ENCODE peak calls at places on chromosomes 2 and 18, in eight cellular contexts. E, A, T, X, L, R, Z and P are unnamed samples.
A peak's percentile ranks its signal among the peaks of the same experiment; 100 is the strongest.

GRCh38 chr2:134086594-134087219 is 167.2 kb upstream of the MGAT5 start:
- DNase-seq in E (no peak), A (no peak), T (no peak), X (no peak), L (no peak), R (no peak), Z (no peak), P (no peak)

GRCh38 chr2:144389151-144389929 is 130.6 kb downstream of the ZEB2 start:
- DNase-seq in E (no peak), A (no peak), T (no peak), X (peak; percentile 61), L (no peak), R (no peak), Z (no peak), P (no peak)

GRCh38 chr2:61658841-61659780 is 121.0 kb upstream of the XPO1 start:
- DNase-seq in E (peak; percentile 40), A (peak; percentile 72), T (peak; percentile 47), X (no peak), L (peak; percentile 27), R (peak; percentile 60), Z (peak; percentile 44), P (peak; percentile 67)

GRCh38 chr18:65091737-65092329 is 659.0 kb upstream of the CDH7 start:
- DNase-seq in E (peak; percentile 1), A (no peak), T (peak; percentile 1), X (no peak), L (no peak), R (no peak), Z (no peak), P (peak; percentile 34)

GRCh38 chr2:206086683-206087350 is 843 bp upstream of the INO80D start:
- DNase-seq in E (no peak), A (no peak), T (peak; percentile 44), X (no peak), L (no peak), R (no peak), Z (peak; percentile 60), P (peak; percentile 58)

GRCh38 chr18:32773187-32773712 is 427 bp upstream of the KLHL14 start:
- DNase-seq in E (no peak), A (no peak), T (no peak), X (no peak), L (no peak), R (no peak), Z (no peak), P (no peak)

GRCh38 chr2:113237604-113238003 is 41.1 kb downstream of the PAX8 start:
- DNase-seq in E (no peak), A (no peak), T (no peak), X (no peak), L (no peak), R (no peak), Z (no peak), P (no peak)

GRCh38 chr2:173401716-173402326 is 47.1 kb downstream of the CDCA7 start:
- DNase-seq in E (no peak), A (no peak), T (no peak), X (no peak), L (no peak), R (no peak), Z (peak; percentile 16), P (no peak)

DNA sequence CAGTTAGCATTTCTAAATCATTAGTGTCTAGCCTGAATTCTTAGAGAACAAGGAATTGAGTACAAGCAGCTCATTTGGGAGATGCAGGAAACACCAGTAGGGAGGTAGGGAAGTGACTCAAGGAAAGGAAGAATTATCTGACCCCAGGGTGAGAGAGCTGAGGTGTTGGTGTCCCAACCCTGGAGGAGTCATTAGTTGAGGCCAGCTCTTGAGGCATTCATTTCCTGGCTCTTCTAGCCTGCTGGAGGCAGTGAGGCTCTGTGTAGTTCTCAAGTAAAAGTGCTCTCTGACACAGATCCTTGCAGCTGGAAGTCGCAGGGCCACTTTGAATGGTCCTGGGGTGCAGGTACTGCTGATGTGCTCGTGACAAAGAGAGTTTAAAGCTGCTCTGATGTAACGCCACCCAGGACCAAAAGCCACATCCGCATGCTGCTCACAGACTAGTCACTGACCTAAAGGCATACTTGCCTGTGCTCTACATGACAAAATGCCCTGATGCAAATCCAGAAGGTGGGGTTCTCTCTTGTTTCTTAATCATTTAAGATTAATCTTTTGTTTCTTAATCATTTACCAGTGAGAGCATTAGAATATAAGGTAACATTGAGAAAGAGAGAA is 299.5 kb upstream of the LYPD1 start:
- DNase-seq in E (no peak), A (no peak), T (no peak), X (no peak), L (no peak), R (no peak), Z (peak; percentile 43), P (no peak)
- TF ChIP-seq MAX in E (no peak), A (no peak), T (no peak), X (no peak), L (no peak), R (no peak), Z (no peak), P (no peak)

GRCh38 chr2:177147834-177148233 is 64.8 kb upstream of the HNRNPA3 start:
- DNase-seq in E (no peak), A (no peak), T (no peak), X (no peak), L (no peak), R (no peak), Z (no peak), P (no peak)

GRCh38 chr2:177149155-177149503 is 63.5 kb upstream of the HNRNPA3 start:
- DNase-seq in E (no peak), A (no peak), T (no peak), X (no peak), L (no peak), R (no peak), Z (no peak), P (no peak)

GRCh38 chr2:177148477-177149154 is 64.0 kb upstream of the HNRNPA3 start:
- DNase-seq in E (peak; percentile 58), A (peak; percentile 61), T (peak; percentile 70), X (peak; percentile 88), L (peak; percentile 45), R (peak; percentile 68), Z (peak; percentile 85), P (peak; percentile 80)

GRCh38 chr2:177143444-177143843 is 69.2 kb upstream of the HNRNPA3 start:
- DNase-seq in E (no peak), A (no peak), T (no peak), X (no peak), L (no peak), R (no peak), Z (peak; percentile 93), P (no peak)

DNA sequence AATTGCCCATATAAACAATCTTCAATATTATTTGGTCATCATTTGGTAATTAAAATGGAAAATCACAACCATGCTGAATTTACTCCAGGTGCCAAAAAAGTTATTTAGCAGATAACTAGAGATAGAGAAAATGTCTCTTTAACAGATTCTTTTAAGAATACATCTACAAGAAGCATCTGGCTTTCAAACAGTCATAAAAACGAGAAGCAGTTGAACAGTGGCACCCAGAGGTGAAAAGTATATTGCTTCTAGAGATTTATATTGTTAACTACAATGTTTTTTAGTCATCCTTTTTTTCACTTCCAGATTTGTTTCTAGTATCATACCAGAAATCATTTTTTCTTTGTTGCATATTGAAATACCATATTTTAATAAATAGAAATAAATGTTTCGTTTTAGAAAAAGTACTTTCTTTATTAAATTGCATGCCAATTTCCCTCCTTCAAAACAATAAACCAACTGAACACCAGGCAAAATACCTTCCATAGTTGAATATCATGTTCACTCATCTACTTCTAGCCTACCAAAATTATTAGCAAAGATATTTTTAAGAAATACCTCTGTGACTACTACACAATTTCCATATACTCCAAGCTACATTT is 65.4 kb upstream of the HNRNPA3 start:
- DNase-seq in E (peak; percentile 48), A (peak; percentile 51), T (peak; percentile 40), X (no peak), L (peak; percentile 40), R (no peak), Z (peak; percentile 83), P (peak; percentile 70)
- TF ChIP-seq MAX in E (no peak), A (no peak), T (no peak), X (no peak), L (no peak), R (no peak), Z (no peak), P (no peak)

GRCh38 chr18:47993409-47993808 is 63.0 kb upstream of the SMAD2 start:
- DNase-seq in E (no peak), A (no peak), T (no peak), X (no peak), L (no peak), R (no peak), Z (no peak), P (peak; percentile 32)

GRCh38 chr18:47999801-48000248 is 69.4 kb upstream of the SMAD2 start:
- DNase-seq in E (no peak), A (no peak), T (no peak), X (no peak), L (no peak), R (no peak), Z (no peak), P (peak; percentile 95)

GRCh38 chr18:47996091-47996541 is 65.7 kb upstream of the SMAD2 start:
- DNase-seq in E (no peak), A (no peak), T (peak; percentile 46), X (no peak), L (no peak), R (no peak), Z (no peak), P (no peak)

GRCh38 chr18:48000701-48001100 is 70.2 kb upstream of the SMAD2 start:
- DNase-seq in E (no peak), A (no peak), T (no peak), X (no peak), L (no peak), R (no peak), Z (no peak), P (no peak)

DNA sequence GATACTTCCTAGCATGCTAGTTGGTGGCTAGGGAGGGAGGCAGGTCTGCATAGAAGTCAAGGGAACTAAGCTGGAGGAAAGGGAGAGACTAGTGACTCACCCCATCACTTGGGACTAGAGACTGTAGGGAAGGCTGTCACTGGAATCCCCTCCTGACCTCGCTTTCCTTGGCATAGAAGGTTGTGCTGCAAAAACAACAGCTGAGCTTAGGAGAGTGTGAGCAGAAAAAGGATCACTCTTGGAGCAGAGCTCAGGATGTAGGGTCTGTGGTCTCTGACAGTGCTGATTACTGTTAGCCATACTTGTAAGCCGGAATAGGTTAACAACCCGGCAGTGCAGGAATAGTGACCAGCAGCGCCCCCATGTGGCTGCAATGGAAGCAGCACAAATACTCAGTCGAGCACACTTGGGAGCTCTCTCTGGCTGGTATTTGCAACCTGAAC is 66.9 kb upstream of the SMAD2 start:
- DNase-seq in E (peak; percentile 47), A (no peak), T (no peak), X (peak; percentile 85), L (no peak), R (no peak), Z (no peak), P (peak; percentile 67)
- TF ChIP-seq MAX in E (no peak), A (no peak), T (no peak), X (no peak), L (no peak), R (no peak), Z (no peak), P (no peak)

DNA sequence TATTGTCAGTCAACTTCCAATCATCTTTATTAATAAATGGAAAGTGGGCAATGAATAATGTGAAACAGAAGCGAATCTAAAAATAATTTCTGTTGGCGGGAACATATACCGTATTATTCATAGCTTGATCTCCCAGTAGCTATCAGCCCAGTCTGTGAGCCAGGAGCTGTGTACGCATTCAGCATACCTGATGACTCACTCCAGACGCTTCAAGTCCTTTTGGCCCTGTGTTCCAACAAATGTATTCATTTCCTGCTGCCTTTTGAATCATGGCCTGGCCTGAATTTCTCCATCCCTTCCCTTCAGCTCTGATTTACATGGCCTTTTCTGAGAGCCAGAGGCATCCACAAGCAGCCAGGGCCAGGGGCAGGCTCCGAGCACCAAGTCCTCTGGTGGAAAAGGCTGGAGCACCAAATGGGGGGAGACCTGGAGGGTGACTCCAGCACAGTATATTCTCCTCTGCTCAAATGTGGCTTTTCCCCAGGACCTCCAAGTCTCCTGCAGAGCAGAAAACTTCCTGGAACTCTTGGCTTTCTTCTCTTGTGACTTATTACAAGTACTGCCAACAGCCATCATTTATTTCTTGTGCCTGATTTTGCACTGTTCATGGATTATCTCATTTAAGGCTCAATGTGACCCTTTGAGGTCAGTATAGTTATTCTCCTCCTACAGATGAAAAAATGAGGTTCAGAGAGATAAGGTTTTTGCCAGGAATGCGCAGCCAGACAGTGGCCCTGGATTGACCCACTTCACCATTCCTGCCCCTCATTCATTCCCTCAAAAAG is 108.7 kb downstream of the EN1 start:
- DNase-seq in E (peak; percentile 58), A (peak; percentile 19), T (no peak), X (no peak), L (no peak), R (peak; percentile 71), Z (peak; percentile 78), P (no peak)
- TF ChIP-seq MAX in E (no peak), A (no peak), T (peak; percentile 56), X (no peak), L (no peak), R (no peak), Z (no peak), P (no peak)